ENCODE peak calls at places on chromosomes 4 and X, in eight cellular contexts. K, C, G, Q, O, W, M and J are unnamed samples.
A peak's percentile ranks its signal among the peaks of the same experiment; 100 is the strongest.

GRCh38 chr4:30792616-30793015 is 72.4 kb downstream of the PCDH7 start:
- DNase-seq in K (no peak), C (no peak), G (no peak), Q (no peak), O (peak; percentile 2), W (no peak), M (no peak), J (no peak)

GRCh38 chr4:155403886-155404285 is 27.1 kb upstream of the MAP9 start:
- DNase-seq in K (no peak), C (peak; percentile 65), G (no peak), Q (no peak), O (peak; percentile 20), W (peak; percentile 66), M (peak; percentile 68), J (no peak)

GRCh38 chrX:71650333-71650969 is 16.9 kb upstream of the LOC101059915 start:
- DNase-seq in K (no peak), C (peak; percentile 41), G (no peak), Q (peak; percentile 34), O (peak; percentile 28), W (no peak), M (no peak), J (no peak)

GRCh38 chr4:153541426-153542096 is 75.4 kb downstream of the TMEM131L start:
- DNase-seq in K (no peak), C (no peak), G (no peak), Q (no peak), O (no peak), W (peak; percentile 91), M (peak; percentile 92), J (no peak)

GRCh38 chr4:16259531-16260246 is 33.4 kb upstream of the TAPT1 start:
- DNase-seq in K (no peak), C (no peak), G (no peak), Q (no peak), O (no peak), W (no peak), M (peak; percentile 80), J (no peak)

GRCh38 chr4:18930487-18930886 is 908.9 kb upstream of the LCORL start:
- DNase-seq in K (no peak), C (no peak), G (no peak), Q (no peak), O (no peak), W (peak; percentile 15), M (no peak), J (no peak)

GRCh38 chr4:17981063-17981462 is 40.5 kb downstream of the LCORL start:
- DNase-seq in K (no peak), C (no peak), G (no peak), Q (no peak), O (no peak), W (no peak), M (peak; percentile 4), J (no peak)

GRCh38 chr4:74504212-74504611 is 59.3 kb downstream of the AREG start:
- DNase-seq in K (no peak), C (no peak), G (no peak), Q (no peak), O (no peak), W (peak; percentile 59), M (peak; percentile 74), J (no peak)

GRCh38 chrX:9566150-9566621 is 101.3 kb downstream of the TBL1X start:
- DNase-seq in K (no peak), C (no peak), G (no peak), Q (peak; percentile 51), O (no peak), W (peak; percentile 93), M (peak; percentile 87), J (peak; percentile 32)

GRCh38 chr4:119570401-119570800 is 58.2 kb downstream of the PDE5A start:
- DNase-seq in K (no peak), C (no peak), G (no peak), Q (no peak), O (no peak), W (no peak), M (peak; percentile 15), J (no peak)

GRCh38 chrX:153573999-153574398 is 24.9 kb downstream of the CCNQ start:
- DNase-seq in K (no peak), C (no peak), G (no peak), Q (no peak), O (no peak), W (peak; percentile 77), M (no peak), J (no peak)

GRCh38 chr4:145719752-145720624 is 40.0 kb downstream of the C4orf51 start:
- DNase-seq in K (no peak), C (no peak), G (no peak), Q (no peak), O (no peak), W (no peak), M (no peak), J (no peak)

GRCh38 chr4:128606173-128606572 is 203.3 kb upstream of the JADE1 start:
- DNase-seq in K (no peak), C (no peak), G (no peak), Q (no peak), O (no peak), W (peak; percentile 71), M (peak; percentile 89), J (no peak)

GRCh38 chr4:155906554-155907247 is 3.2 kb downstream of the TDO2 start:
- DNase-seq in K (no peak), C (no peak), G (no peak), Q (no peak), O (no peak), W (peak; percentile 83), M (peak; percentile 99), J (no peak)

GRCh38 chr4:44661940-44662622 is 10.7 kb upstream of the YIPF7 start:
- DNase-seq in K (no peak), C (no peak), G (no peak), Q (no peak), O (no peak), W (peak; percentile 29), M (peak; percentile 2), J (no peak)

DNA sequence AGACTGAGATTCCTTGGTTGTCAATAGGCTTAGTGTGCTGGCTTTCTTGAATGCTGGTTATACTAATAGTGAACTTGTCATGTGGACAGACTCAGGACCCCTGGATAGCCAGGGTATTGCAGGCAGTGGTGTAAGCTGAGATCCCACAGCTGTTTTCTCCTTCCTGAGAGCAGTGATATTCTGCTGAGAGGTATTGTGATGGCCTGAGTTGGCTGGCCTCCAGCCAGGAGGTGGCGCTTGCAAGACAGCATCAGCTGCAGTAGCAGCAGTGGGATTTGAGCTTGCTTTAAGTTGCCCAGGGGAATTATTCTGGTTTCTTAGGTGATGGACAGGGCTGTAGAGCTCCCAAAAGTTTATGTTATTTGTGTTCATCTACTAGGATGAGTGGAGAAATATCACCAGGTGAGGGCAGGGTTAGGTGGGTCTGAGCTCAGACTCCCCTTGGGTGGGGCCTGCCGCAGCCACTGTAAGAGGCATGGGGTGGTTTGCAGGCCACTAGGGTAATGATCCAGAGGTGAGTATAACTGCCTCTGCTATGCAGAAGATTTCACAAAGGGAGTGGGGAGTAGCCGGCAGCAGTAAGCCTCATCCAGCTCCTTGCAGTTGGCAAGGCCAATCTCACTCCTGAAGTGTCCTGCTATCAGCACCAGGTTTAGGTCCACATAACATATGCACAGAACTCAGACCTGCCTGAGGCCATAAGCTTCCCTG is 66.2 kb downstream of the IL15 start:
- DNase-seq in K (no peak), C (peak; percentile 8), G (no peak), Q (no peak), O (peak; percentile 11), W (no peak), M (no peak), J (no peak)
- TF ChIP-seq CTCF in K (peak; percentile 17), C (no peak), G (no peak), Q (no peak), O (no peak), W (no peak), M (no peak), J (no peak)

GRCh38 chr4:189084671-189085070 is 856.0 kb upstream of the FRG1 start:
- DNase-seq in K (no peak), C (no peak), G (no peak), Q (no peak), O (peak; percentile 2), W (no peak), M (no peak), J (no peak)
- TF ChIP-seq CTCF in K (no peak), C (no peak), G (no peak), Q (no peak), O (no peak), W (no peak), M (no peak), J (no peak)

GRCh38 chr4:26052663-26053534 is 138.9 kb downstream of the SMIM20 start:
- DNase-seq in K (no peak), C (no peak), G (no peak), Q (no peak), O (no peak), W (no peak), M (no peak), J (no peak)

GRCh38 chr4:26058537-26058936 is 144.5 kb downstream of the SMIM20 start:
- DNase-seq in K (no peak), C (no peak), G (no peak), Q (no peak), O (no peak), W (no peak), M (no peak), J (no peak)

GRCh38 chr4:26056406-26056805 is 142.4 kb downstream of the SMIM20 start:
- DNase-seq in K (no peak), C (no peak), G (no peak), Q (no peak), O (no peak), W (no peak), M (no peak), J (no peak)

GRCh38 chr4:26059391-26060154 is 145.6 kb downstream of the SMIM20 start:
- DNase-seq in K (no peak), C (no peak), G (no peak), Q (no peak), O (no peak), W (no peak), M (no peak), J (no peak)

DNA sequence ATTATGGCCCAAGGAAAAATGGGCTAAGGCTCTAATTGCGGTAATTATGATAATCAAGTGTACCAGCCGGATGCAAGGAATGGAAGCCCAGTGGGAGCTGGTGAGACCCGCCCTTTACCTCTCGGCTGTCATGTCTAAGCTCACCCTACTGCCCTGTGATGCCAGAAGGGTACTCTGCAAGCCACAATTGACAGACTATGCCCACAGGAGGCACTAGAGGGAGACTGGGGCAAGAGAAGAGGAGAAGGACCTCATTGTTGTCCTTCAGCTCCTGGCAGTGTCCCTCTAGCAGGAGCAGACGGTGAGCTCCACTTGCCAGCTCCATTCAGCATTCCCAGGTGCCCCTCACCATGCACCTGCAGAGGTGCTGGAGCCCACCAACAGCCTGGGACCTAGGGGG is 141.8 kb downstream of the SMIM20 start:
- DNase-seq in K (no peak), C (no peak), G (no peak), Q (no peak), O (no peak), W (no peak), M (no peak), J (no peak)
- TF ChIP-seq CTCF in K (no peak), C (no peak), G (no peak), Q (no peak), O (no peak), W (no peak), M (peak; percentile 4), J (no peak)

GRCh38 chr4:138063581-138063980 is 178.6 kb downstream of the SLC7A11 start:
- DNase-seq in K (no peak), C (no peak), G (no peak), Q (no peak), O (no peak), W (no peak), M (no peak), J (no peak)

DNA sequence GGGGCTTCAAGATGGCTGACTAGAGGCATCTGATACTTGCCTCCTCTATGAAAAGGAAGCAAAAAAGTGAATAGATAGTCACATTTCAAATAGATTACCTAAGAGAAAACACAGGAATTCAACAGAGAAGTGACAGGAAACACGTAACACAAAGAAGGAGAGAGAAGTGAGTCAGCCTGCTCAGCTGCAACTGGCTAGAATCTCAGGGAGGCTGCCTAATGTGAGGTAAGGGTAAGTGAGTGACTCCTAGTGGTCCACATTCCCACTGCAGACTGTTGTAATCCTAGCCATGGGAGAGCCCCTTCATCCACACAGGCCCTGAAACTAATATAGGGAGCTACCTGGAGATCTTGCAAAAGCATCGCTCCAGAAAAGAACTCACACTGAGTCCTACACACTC is 179.2 kb downstream of the SLC7A11 start:
- DNase-seq in K (no peak), C (no peak), G (peak; percentile 22), Q (no peak), O (no peak), W (peak; percentile 73), M (peak; percentile 63), J (no peak)
- TF ChIP-seq CTCF in K (no peak), C (peak; percentile 37), G (no peak), Q (no peak), O (no peak), W (peak; percentile 35), M (peak; percentile 25), J (no peak)